ENCODE peak calls at places on chromosomes 1 and 21, in seven cellular contexts. R is A549, J is WTC11, Z is tibial artery, Y is GM20000, X is psoas muscle, U is GM12865. C is an unnamed sample.

GRCh38 chr1:10692401-10693021 is 103.9 kb downstream of the CASZ1 start:
- DNase-seq in X (no peak), Y (peak; percentile 86), R (peak; percentile 50), J (no peak), Z (no peak), U (peak; percentile 84), C (peak; percentile 40)

GRCh38 chr1:181391297-181391905 is 91.9 kb upstream of the CACNA1E start:
- DNase-seq in Z (no peak), X (no peak), U (no peak), R (no peak), Y (no peak), J (peak; percentile 39), C (no peak)

GRCh38 chr1:151992345-151993083 is 1.1 kb downstream of the S100A10 start:
- DNase-seq in U (no peak), Z (peak; percentile 91), J (peak; percentile 59), R (peak; percentile 87), Y (no peak), X (peak; percentile 89), C (peak; percentile 74)

GRCh38 chr1:231460614-231461013 is 38.5 kb upstream of the EGLN1 start:
- DNase-seq in J (no peak), X (no peak), U (peak; percentile 75), R (no peak), Z (no peak), Y (peak; percentile 47), C (no peak)

GRCh38 chr1:41493117-41493536 is 8.6 kb upstream of the EDN2 start:
- DNase-seq in Y (no peak), Z (no peak), J (no peak), R (peak; percentile 61), X (peak; percentile 16), U (no peak), C (no peak)

GRCh38 chr1:158972841-158973240 is 36.9 kb upstream of the IFI16 start:
- DNase-seq in R (no peak), Z (no peak), U (peak; percentile 47), X (no peak), Y (no peak), J (no peak), C (no peak)

GRCh38 chr1:177355575-177355974 is 184.8 kb downstream of the BRINP2 start:
- DNase-seq in U (peak; percentile 29), X (no peak), R (no peak), Z (no peak), J (peak; percentile 33), Y (no peak), C (no peak)

GRCh38 chr1:12407050-12407961 is 177.5 kb downstream of the VPS13D start:
- DNase-seq in X (no peak), Y (peak; percentile 18), J (no peak), R (peak; percentile 13), Z (no peak), U (peak; percentile 28), C (no peak)

GRCh38 chr1:59759156-59759925 is 55.4 kb upstream of the HOOK1 start:
- DNase-seq in J (peak; percentile 77), R (peak; percentile 56), U (peak; percentile 83), Y (peak; percentile 80), Z (peak; percentile 85), X (peak; percentile 81), C (peak; percentile 79)

GRCh38 chr1:230207598-230207997 is 140.6 kb downstream of the GALNT2 start:
- DNase-seq in Z (no peak), X (no peak), Y (no peak), R (no peak), J (no peak), U (no peak), C (no peak)

GRCh38 chr1:193697105-193697762 is 510.8 kb upstream of the B3GALT2 start:
- DNase-seq in U (no peak), J (peak; percentile 13), Y (no peak), X (no peak), Z (no peak), R (no peak), C (no peak)

GRCh38 chr21:42146251-42146805 is 72.6 kb upstream of the ABCG1 start:
- DNase-seq in U (no peak), X (no peak), J (no peak), Z (no peak), Y (no peak), R (no peak), C (no peak)

GRCh38 chr1:184986250-184986649 is 11.9 kb upstream of the NIBAN1 start:
- DNase-seq in Y (no peak), U (no peak), R (no peak), Z (no peak), X (no peak), J (no peak), C (no peak)

GRCh38 chr1:14968251-14968812 is 185.2 kb upstream of the TMEM51 start:
- DNase-seq in J (no peak), R (no peak), Y (no peak), Z (peak; percentile 79), U (no peak), X (peak; percentile 75), C (peak; percentile 30)

GRCh38 chr1:150363426-150364230 is at the start of gene RPRD2:
- DNase-seq in Y (peak; percentile 95), J (peak; percentile 99), Z (peak; percentile 100), R (peak; percentile 99), U (peak; percentile 100), X (peak; percentile 99), C (peak; percentile 100)

GRCh38 chr1:7471836-7472235 is 299.3 kb upstream of the VAMP3 start:
- DNase-seq in Y (no peak), J (no peak), X (no peak), Z (no peak), R (no peak), U (no peak), C (no peak)

GRCh38 chr21:36282568-36283230 is 37.3 kb upstream of the MORC3 start:
- DNase-seq in Z (no peak), U (peak; percentile 13), R (no peak), J (no peak), Y (no peak), X (no peak), C (no peak)

GRCh38 chr1:212133319-212133718 is 97.8 kb downstream of the DTL start:
- DNase-seq in Z (no peak), R (no peak), Y (no peak), J (no peak), U (no peak), X (no peak), C (no peak)

GRCh38 chr21:42221581-42222345 is 2.8 kb downstream of the ABCG1 start:
- DNase-seq in J (no peak), R (no peak), U (no peak), Z (no peak), X (no peak), Y (no peak), C (peak; percentile 60)

GRCh38 chr1:39266269-39266668 is 61.8 kb downstream of the MACF1 start:
- DNase-seq in U (peak; percentile 35), R (no peak), X (no peak), Y (no peak), J (no peak), Z (no peak), C (no peak)
- TF ChIP-seq CTCF in U (peak; percentile 24), R (peak; percentile 17), X (no peak), Y (peak; percentile 18), J (no peak), Z (no peak), C (no peak)

GRCh38 chr1:157878059-157878458 is 36.5 kb upstream of the CD5L start:
- DNase-seq in Y (peak; percentile 16), U (peak; percentile 34), R (peak; percentile 13), X (no peak), Z (no peak), J (no peak), C (no peak)
- TF ChIP-seq CTCF in Y (peak; percentile 27), U (peak; percentile 38), R (peak; percentile 57), X (no peak), Z (no peak), J (peak; percentile 28), C (peak; percentile 65)

GRCh38 chr1:19798486-19799232 is 1.1 kb downstream of the TMCO4 start:
- DNase-seq in U (no peak), X (no peak), Y (no peak), J (no peak), Z (no peak), R (no peak), C (no peak)

GRCh38 chr1:19797827-19798226 is 1.9 kb downstream of the TMCO4 start:
- DNase-seq in Z (no peak), Y (no peak), X (no peak), J (no peak), U (no peak), R (no peak), C (no peak)

GRCh38 chr1:19799877-19800804 is at the start of gene TMCO4:
- DNase-seq in R (peak; percentile 32), X (peak; percentile 51), Z (peak; percentile 49), Y (peak; percentile 84), U (peak; percentile 72), J (peak; percentile 44), C (peak; percentile 19)

GRCh38 chr1:19802269-19802668 is 2.6 kb upstream of the TMCO4 start:
- DNase-seq in R (no peak), J (peak; percentile 35), U (no peak), Z (no peak), Y (no peak), X (no peak), C (no peak)

DNA sequence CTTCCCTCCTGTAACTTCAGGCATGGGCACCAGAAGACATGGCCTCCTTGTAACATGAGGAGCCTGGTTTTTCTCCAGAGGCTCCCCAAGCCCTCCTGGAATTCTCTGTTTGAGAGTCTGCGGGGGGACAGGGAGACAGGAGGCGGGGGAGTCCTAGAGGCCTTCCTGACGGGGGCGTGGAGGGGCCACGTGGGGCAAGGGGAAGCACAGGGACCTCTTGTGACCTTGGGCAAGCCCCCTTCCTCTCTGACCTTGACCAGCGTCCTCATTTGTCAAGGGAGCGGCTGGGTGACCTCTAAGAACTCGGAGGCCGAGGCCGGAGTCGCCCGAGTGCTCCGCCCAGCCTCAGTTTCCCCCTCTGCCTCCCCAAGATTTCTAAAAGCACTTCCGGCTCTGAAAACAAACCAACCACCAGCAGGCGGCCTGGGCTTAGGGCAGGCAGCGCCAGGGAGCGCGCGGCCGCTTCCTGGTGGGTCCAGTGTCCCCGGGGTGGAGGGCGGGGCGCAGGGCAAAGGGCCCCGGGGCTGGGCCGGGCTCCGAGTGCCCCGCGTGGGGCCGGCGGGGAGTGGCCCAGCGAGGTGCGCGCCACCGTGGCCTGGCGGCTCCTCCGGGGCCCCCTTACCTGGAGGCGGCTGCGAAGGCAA is 361 bp downstream of the TMCO4 start:
- DNase-seq in Y (no peak), J (no peak), X (peak; percentile 69), R (peak; percentile 59), Z (peak; percentile 52), U (peak; percentile 83), C (peak; percentile 35)
- TF ChIP-seq CTCF in Y (peak; percentile 7), J (no peak), X (peak; percentile 22), R (no peak), Z (peak; percentile 33), U (peak; percentile 26), C (peak; percentile 44)

DNA sequence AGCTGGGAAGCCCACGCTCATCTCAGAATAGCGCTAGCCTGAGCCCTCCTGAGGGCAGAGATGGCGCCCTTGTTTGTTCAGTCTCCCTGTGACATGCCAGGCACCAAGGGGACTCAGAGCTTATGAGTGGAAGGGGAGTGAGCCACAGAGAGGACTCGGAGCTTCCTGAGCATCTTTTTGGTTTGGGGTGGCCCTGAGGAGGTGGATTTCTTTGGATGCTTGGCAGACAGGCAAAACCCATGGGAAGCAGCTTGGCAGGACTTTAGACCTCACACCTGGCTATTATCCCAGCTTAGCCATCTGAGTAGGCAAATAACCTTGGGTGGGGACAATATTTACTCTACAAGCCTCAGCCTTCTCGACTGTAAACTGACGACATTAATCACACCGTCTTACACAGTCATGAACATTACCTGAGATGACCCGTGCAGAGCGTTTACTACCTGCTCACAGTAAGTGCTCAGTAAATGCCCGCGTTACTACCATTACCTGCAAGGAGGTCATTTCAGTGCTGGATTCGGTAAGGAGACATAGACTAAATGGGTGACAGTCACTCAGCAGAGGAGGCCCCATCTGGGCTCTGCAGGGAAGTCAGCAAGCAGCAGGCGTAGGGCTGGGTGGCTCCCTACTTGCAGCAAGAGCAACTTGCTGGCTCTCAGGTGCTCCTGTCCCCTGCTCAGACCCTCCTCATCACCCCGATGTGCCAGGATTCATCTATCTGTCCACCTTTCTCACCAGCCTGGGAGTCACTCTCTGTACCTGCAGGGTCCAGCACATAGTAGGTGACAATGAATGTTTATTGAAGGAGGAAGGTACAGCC is 54.9 kb downstream of the KLHDC7A start:
- DNase-seq in Z (no peak), U (no peak), Y (no peak), R (no peak), X (no peak), J (no peak), C (no peak)
- TF ChIP-seq CTCF in Z (no peak), U (no peak), Y (no peak), R (no peak), X (no peak), J (no peak), C (no peak)